ENCODE peak calls at places on chromosomes 7 and 10, in ten cellular contexts. One of them, this sample, is unnamed.

GRCh38 chr10:1576467-1577259 is 160.7 kb downstream of the ADARB2 start:
- DNase-seq in mucosa of descending colon: no peak
- DNase-seq in astrocyte of the spinal cord: no peak
- DNase-seq in uterus: no peak
- DNase-seq in fibroblast of mammary gland: no peak
- DNase-seq in GM23338: no peak
- DNase-seq in psoas muscle: no peak
- DNase-seq in sigmoid colon: peak
- DNase-seq in spleen: peak
- DNase-seq in fibroblast of lung: no peak
- DNase-seq in this sample: no peak

GRCh38 chr7:82906502-82906901 is 256.2 kb downstream of the PCLO start:
- DNase-seq in psoas muscle: no peak
- DNase-seq in mucosa of descending colon: no peak
- DNase-seq in fibroblast of mammary gland: no peak
- DNase-seq in sigmoid colon: no peak
- DNase-seq in GM23338: no peak
- DNase-seq in spleen: no peak
- DNase-seq in uterus: no peak
- DNase-seq in fibroblast of lung: no peak
- DNase-seq in astrocyte of the spinal cord: no peak
- DNase-seq in this sample: no peak

GRCh38 chr7:49417034-49417433 is 356.4 kb upstream of the VWC2 start:
- DNase-seq in spleen: no peak
- DNase-seq in uterus: no peak
- DNase-seq in sigmoid colon: no peak
- DNase-seq in mucosa of descending colon: no peak
- DNase-seq in fibroblast of lung: no peak
- DNase-seq in GM23338: no peak
- DNase-seq in astrocyte of the spinal cord: no peak
- DNase-seq in psoas muscle: no peak
- DNase-seq in fibroblast of mammary gland: no peak
- DNase-seq in this sample: no peak

GRCh38 chr10:8026349-8027259 is 27.9 kb upstream of the GATA3 start:
- DNase-seq in mucosa of descending colon: no peak
- DNase-seq in fibroblast of lung: no peak
- DNase-seq in astrocyte of the spinal cord: no peak
- DNase-seq in fibroblast of mammary gland: no peak
- DNase-seq in spleen: no peak
- DNase-seq in psoas muscle: no peak
- DNase-seq in GM23338: peak
- DNase-seq in uterus: no peak
- DNase-seq in sigmoid colon: no peak
- DNase-seq in this sample: no peak

GRCh38 chr7:86643478-86644281 is at the start of gene GRM3:
- DNase-seq in GM23338: peak
- DNase-seq in sigmoid colon: no peak
- DNase-seq in fibroblast of mammary gland: no peak
- DNase-seq in mucosa of descending colon: no peak
- DNase-seq in uterus: no peak
- DNase-seq in astrocyte of the spinal cord: peak
- DNase-seq in fibroblast of lung: no peak
- DNase-seq in spleen: no peak
- DNase-seq in psoas muscle: no peak
- DNase-seq in this sample: no peak

GRCh38 chr10:78892383-78893191 is 176.2 kb upstream of the ZMIZ1 start:
- DNase-seq in fibroblast of lung: no peak
- DNase-seq in fibroblast of mammary gland: peak
- DNase-seq in GM23338: no peak
- DNase-seq in sigmoid colon: no peak
- DNase-seq in psoas muscle: no peak
- DNase-seq in mucosa of descending colon: no peak
- DNase-seq in astrocyte of the spinal cord: no peak
- DNase-seq in spleen: no peak
- DNase-seq in uterus: no peak
- DNase-seq in this sample: peak

GRCh38 chr7:44375236-44375699 is 49.9 kb upstream of the CAMK2B start:
- DNase-seq in astrocyte of the spinal cord: no peak
- DNase-seq in spleen: no peak
- DNase-seq in fibroblast of mammary gland: no peak
- DNase-seq in fibroblast of lung: no peak
- DNase-seq in uterus: no peak
- DNase-seq in psoas muscle: peak
- DNase-seq in GM23338: peak
- DNase-seq in mucosa of descending colon: no peak
- DNase-seq in sigmoid colon: peak
- DNase-seq in this sample: no peak

GRCh38 chr10:23516530-23516929 is 77.7 kb downstream of the OTUD1 start:
- DNase-seq in sigmoid colon: no peak
- DNase-seq in spleen: no peak
- DNase-seq in fibroblast of lung: peak
- DNase-seq in mucosa of descending colon: no peak
- DNase-seq in uterus: no peak
- DNase-seq in psoas muscle: no peak
- DNase-seq in fibroblast of mammary gland: peak
- DNase-seq in GM23338: peak
- DNase-seq in astrocyte of the spinal cord: peak
- DNase-seq in this sample: peak

GRCh38 chr7:156219307-156220077 is 407.2 kb upstream of the SHH start:
- DNase-seq in mucosa of descending colon: no peak
- DNase-seq in psoas muscle: no peak
- DNase-seq in GM23338: no peak
- DNase-seq in spleen: no peak
- DNase-seq in fibroblast of mammary gland: no peak
- DNase-seq in uterus: no peak
- DNase-seq in astrocyte of the spinal cord: no peak
- DNase-seq in fibroblast of lung: no peak
- DNase-seq in sigmoid colon: no peak
- DNase-seq in this sample: no peak

DNA sequence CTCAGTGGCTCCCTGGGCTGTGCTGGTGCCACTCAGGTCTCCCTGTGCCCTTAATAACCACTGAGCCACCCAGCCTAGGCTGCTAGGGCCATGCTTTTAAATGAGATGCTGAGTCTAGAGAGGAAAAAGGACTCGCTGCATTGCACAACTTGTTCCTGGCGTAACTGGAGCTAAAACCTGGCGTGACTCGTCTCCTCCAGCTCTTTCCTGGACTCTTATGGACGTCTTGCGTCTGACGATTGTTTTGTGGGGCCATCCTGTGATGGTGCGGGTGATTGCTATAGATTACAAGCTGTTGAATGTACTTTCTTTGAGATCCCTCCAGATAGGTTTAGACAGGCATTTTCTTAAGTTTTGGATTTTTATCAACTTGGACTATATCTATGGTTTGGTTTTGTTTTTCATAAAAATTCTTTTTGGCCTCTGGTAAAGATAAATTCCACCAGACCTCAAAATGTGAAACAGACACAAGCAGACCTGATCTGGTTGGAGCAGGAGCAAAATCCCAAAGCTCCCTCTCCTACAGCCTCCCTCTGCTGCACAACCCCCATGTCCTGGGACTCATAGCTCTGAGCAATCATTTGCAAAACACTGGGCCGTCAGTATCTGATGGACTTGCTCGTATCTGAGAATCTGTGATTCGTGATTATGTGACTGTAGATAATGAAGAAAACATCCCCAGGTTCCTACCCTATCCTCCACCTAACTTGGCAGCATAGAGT is 230.3 kb downstream of the ARHGAP12 start:
- DNase-seq in fibroblast of lung: peak
- DNase-seq in psoas muscle: no peak
- DNase-seq in astrocyte of the spinal cord: peak
- DNase-seq in spleen: no peak
- DNase-seq in sigmoid colon: peak
- DNase-seq in fibroblast of mammary gland: peak
- DNase-seq in GM23338: no peak
- DNase-seq in mucosa of descending colon: peak
- DNase-seq in uterus: peak
- DNase-seq in this sample: peak
- H3K4me3 ChIP-seq in fibroblast of lung: no peak
- H3K4me3 ChIP-seq in psoas muscle: peak
- H3K4me3 ChIP-seq in astrocyte of the spinal cord: no peak
- H3K4me3 ChIP-seq in spleen: peak
- H3K4me3 ChIP-seq in sigmoid colon: no peak
- H3K4me3 ChIP-seq in fibroblast of mammary gland: peak
- H3K4me3 ChIP-seq in GM23338: no peak
- H3K4me3 ChIP-seq in mucosa of descending colon: no peak
- H3K4me3 ChIP-seq in uterus: no peak
- H3K4me3 ChIP-seq in this sample: peak

DNA sequence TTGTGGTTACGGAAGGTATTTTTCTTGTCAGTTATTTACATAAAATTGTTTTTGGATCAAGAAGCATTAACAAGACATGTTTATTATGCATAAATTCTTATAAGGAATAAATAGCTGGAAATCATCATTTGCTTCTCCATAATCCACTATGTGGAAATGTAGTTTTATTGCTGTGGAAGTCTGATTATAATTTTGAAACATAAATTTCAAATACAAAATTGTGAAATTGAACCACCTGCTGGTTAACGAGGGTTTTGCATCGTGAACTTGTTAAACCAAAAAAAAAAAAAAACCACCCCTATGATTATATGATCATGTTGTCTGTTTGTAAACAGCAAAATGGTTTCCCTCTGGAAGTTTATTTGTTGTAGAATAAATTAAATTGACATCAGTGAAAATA is 25.9 kb downstream of the ABRAXAS2 start:
- DNase-seq in spleen: no peak
- DNase-seq in astrocyte of the spinal cord: peak
- DNase-seq in fibroblast of mammary gland: peak
- DNase-seq in fibroblast of lung: peak
- DNase-seq in GM23338: peak
- DNase-seq in mucosa of descending colon: peak
- DNase-seq in sigmoid colon: no peak
- DNase-seq in psoas muscle: no peak
- DNase-seq in uterus: no peak
- DNase-seq in this sample: peak
- TF ChIP-seq CTCF in spleen: peak
- TF ChIP-seq CTCF in astrocyte of the spinal cord: peak
- TF ChIP-seq CTCF in fibroblast of mammary gland: peak
- TF ChIP-seq CTCF in fibroblast of lung: peak
- TF ChIP-seq CTCF in GM23338: peak
- TF ChIP-seq CTCF in mucosa of descending colon: no peak
- TF ChIP-seq CTCF in sigmoid colon: peak
- TF ChIP-seq CTCF in psoas muscle: peak
- TF ChIP-seq CTCF in uterus: peak
- TF ChIP-seq CTCF in this sample: no peak

DNA sequence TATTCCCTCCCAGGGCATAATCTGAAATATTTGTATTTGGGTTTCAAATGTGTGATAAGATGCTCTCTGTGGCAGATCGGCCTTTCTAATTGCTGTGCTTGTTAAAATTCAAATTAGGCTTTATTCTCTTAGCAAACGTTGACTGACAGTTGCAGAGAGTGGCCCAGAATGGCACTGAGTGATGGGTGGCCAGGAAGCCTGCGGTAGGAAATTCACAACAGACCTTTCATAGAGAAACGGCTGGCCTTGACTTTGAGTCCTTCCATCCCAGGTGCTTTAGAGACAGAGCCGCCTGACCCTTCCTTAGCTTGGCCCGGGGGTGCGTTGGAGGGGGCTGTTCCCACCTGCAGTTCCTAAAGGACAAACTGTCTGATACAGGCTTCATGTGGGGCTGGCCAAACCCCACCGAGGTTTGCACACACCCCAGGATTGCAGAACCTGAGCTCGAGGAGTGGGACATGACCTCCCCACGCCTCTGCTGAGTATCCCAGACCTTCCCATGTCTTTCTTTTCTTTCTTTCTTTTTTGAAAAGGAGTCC is 152.7 kb downstream of the CUX1 start:
- DNase-seq in fibroblast of lung: no peak
- DNase-seq in sigmoid colon: no peak
- DNase-seq in psoas muscle: no peak
- DNase-seq in uterus: no peak
- DNase-seq in GM23338: no peak
- DNase-seq in fibroblast of mammary gland: no peak
- DNase-seq in spleen: peak
- DNase-seq in mucosa of descending colon: no peak
- DNase-seq in astrocyte of the spinal cord: no peak
- DNase-seq in this sample: no peak
- H3K4me3 ChIP-seq in fibroblast of lung: no peak
- H3K4me3 ChIP-seq in sigmoid colon: no peak
- H3K4me3 ChIP-seq in psoas muscle: no peak
- H3K4me3 ChIP-seq in uterus: no peak
- H3K4me3 ChIP-seq in GM23338: no peak
- H3K4me3 ChIP-seq in fibroblast of mammary gland: no peak
- H3K4me3 ChIP-seq in spleen: no peak
- H3K4me3 ChIP-seq in mucosa of descending colon: no peak
- H3K4me3 ChIP-seq in astrocyte of the spinal cord: no peak
- H3K4me3 ChIP-seq in this sample: no peak

GRCh38 chr7:100398239-100398638 is 25.0 kb downstream of the PILRA start:
- DNase-seq in astrocyte of the spinal cord: no peak
- DNase-seq in fibroblast of lung: no peak
- DNase-seq in GM23338: no peak
- DNase-seq in fibroblast of mammary gland: no peak
- DNase-seq in sigmoid colon: no peak
- DNase-seq in mucosa of descending colon: no peak
- DNase-seq in uterus: no peak
- DNase-seq in psoas muscle: no peak
- DNase-seq in spleen: no peak
- DNase-seq in this sample: no peak

GRCh38 chr7:100400041-100400440 is 26.8 kb downstream of the PILRA start:
- DNase-seq in fibroblast of lung: no peak
- DNase-seq in GM23338: no peak
- DNase-seq in astrocyte of the spinal cord: no peak
- DNase-seq in mucosa of descending colon: no peak
- DNase-seq in psoas muscle: no peak
- DNase-seq in spleen: no peak
- DNase-seq in uterus: no peak
- DNase-seq in fibroblast of mammary gland: no peak
- DNase-seq in sigmoid colon: no peak
- DNase-seq in this sample: no peak

GRCh38 chr7:100402241-100402640 is 26.3 kb downstream of the ZCWPW1 start:
- DNase-seq in astrocyte of the spinal cord: no peak
- DNase-seq in psoas muscle: no peak
- DNase-seq in sigmoid colon: no peak
- DNase-seq in spleen: no peak
- DNase-seq in GM23338: no peak
- DNase-seq in uterus: no peak
- DNase-seq in fibroblast of lung: no peak
- DNase-seq in fibroblast of mammary gland: no peak
- DNase-seq in mucosa of descending colon: no peak
- DNase-seq in this sample: no peak

GRCh38 chr7:100401811-100402210 is 26.7 kb downstream of the ZCWPW1 start:
- DNase-seq in mucosa of descending colon: no peak
- DNase-seq in uterus: no peak
- DNase-seq in fibroblast of mammary gland: no peak
- DNase-seq in sigmoid colon: no peak
- DNase-seq in astrocyte of the spinal cord: no peak
- DNase-seq in fibroblast of lung: no peak
- DNase-seq in GM23338: no peak
- DNase-seq in psoas muscle: no peak
- DNase-seq in spleen: no peak
- DNase-seq in this sample: no peak

DNA sequence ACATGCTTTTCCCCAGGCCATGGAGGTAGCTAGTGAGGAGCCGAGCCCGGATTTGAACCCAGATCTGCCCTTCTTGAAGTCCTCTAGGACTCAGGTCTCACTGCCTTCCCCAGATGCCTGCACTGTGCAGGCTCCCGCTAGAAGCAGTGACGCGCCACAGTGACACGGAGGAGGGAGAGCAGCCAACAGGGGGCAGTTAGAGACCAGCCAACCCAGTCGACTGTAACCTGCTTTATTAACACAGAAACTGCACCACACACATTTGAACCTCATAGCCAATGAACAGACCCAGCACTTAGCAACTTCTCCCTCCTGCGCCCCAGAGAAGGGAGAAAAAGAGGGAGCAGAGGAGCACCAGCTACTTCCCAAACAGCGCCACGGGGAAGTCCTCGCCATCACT is 27.4 kb downstream of the PILRA start:
- DNase-seq in GM23338: peak
- DNase-seq in psoas muscle: no peak
- DNase-seq in sigmoid colon: no peak
- DNase-seq in fibroblast of lung: no peak
- DNase-seq in uterus: no peak
- DNase-seq in astrocyte of the spinal cord: no peak
- DNase-seq in fibroblast of mammary gland: no peak
- DNase-seq in spleen: no peak
- DNase-seq in mucosa of descending colon: no peak
- DNase-seq in this sample: peak
- TF ChIP-seq CTCF in GM23338: peak
- TF ChIP-seq CTCF in psoas muscle: no peak
- TF ChIP-seq CTCF in sigmoid colon: no peak
- TF ChIP-seq CTCF in fibroblast of lung: no peak
- TF ChIP-seq CTCF in uterus: no peak
- TF ChIP-seq CTCF in astrocyte of the spinal cord: peak
- TF ChIP-seq CTCF in fibroblast of mammary gland: no peak
- TF ChIP-seq CTCF in spleen: no peak
- TF ChIP-seq CTCF in mucosa of descending colon: no peak
- TF ChIP-seq CTCF in this sample: no peak

This sample was measured in choroid plexus epithelial cell.